ENCODE peak calls at places on chromosomes 2 and 18, in six cellular contexts. N is aorta; F is germinal center; C is tibial artery; T is AG10803; A is effector CD4-positive, alpha-beta T cell. S is an unnamed sample.

GRCh38 chr2:174607989-174608865 is 10.6 kb upstream of the WIPF1 start:
- DNase-seq in N (no peak), F (peak), C (no peak), T (no peak), A (peak), S (peak)

GRCh38 chr2:67389286-67389685 is 7.8 kb upstream of the ETAA1 start:
- DNase-seq in N (no peak), F (no peak), C (no peak), T (peak), A (no peak), S (no peak)

GRCh38 chr18:25282922-25283703 is 68.9 kb downstream of the ZNF521 start:
- DNase-seq in N (no peak), F (no peak), C (no peak), T (no peak), A (no peak), S (no peak)

GRCh38 chr18:21897811-21898210 is 157.2 kb downstream of the MIB1 start:
- DNase-seq in N (no peak), F (peak), C (peak), T (peak), A (no peak), S (peak)

GRCh38 chr18:6482198-6482977 is 67.7 kb upstream of the L3MBTL4 start:
- DNase-seq in N (peak), F (peak), C (peak), T (peak), A (no peak), S (peak)

GRCh38 chr2:15142069-15142689 is 419.0 kb downstream of the NBAS start:
- DNase-seq in N (no peak), F (peak), C (no peak), T (no peak), A (peak), S (peak)

GRCh38 chr2:127149384-127149783 is 42.4 kb upstream of the BIN1 start:
- DNase-seq in N (no peak), F (no peak), C (no peak), T (peak), A (no peak), S (no peak)

GRCh38 chr2:239106314-239106908 is 258.5 kb downstream of the TWIST2 start:
- DNase-seq in N (no peak), F (peak), C (no peak), T (peak), A (no peak), S (peak)

GRCh38 chr2:218470454-218470853 is 51.5 kb downstream of the VIL1 start:
- DNase-seq in N (no peak), F (no peak), C (no peak), T (no peak), A (no peak), S (no peak)

GRCh38 chr2:20027715-20028434 is 15.4 kb upstream of the MATN3 start:
- DNase-seq in N (no peak), F (no peak), C (no peak), T (peak), A (no peak), S (no peak)

GRCh38 chr2:120175000-120175581 is 48.1 kb downstream of the TMEM185B start:
- DNase-seq in N (no peak), F (peak), C (no peak), T (peak), A (no peak), S (peak)

S was measured in RPMI8226.